ENCODE peak calls at places on chromosomes 1 and 21, in six cellular contexts. L is A549, U is C1 segment of cervical spinal cord, D is lung microvascular endothelial cell, R is RPMI7951, G is iris pigment epithelial cell. F is an unnamed sample.

GRCh38 chr1:60571811-60572210 is 498.2 kb upstream of the C1orf87 start:
- DNase-seq in L (no peak), U (no peak), D (no peak), R (no peak), G (peak; percentile 83), F (no peak)

GRCh38 chr1:8378202-8378601 is 60.3 kb downstream of the SLC45A1 start:
- DNase-seq in L (no peak), U (no peak), D (peak; percentile 27), R (no peak), G (peak; percentile 62), F (no peak)

GRCh38 chr1:151813271-151813977 is 8.2 kb upstream of the LINGO4 start:
- DNase-seq in L (no peak), U (no peak), D (no peak), R (no peak), G (no peak), F (no peak)

GRCh38 chr21:16179732-16180131 is 449.9 kb downstream of the USP25 start:
- DNase-seq in L (no peak), U (no peak), D (no peak), R (no peak), G (peak; percentile 51), F (no peak)

GRCh38 chr1:243213045-243213787 is 41.9 kb downstream of the CEP170 start:
- DNase-seq in L (no peak), U (no peak), D (no peak), R (peak; percentile 46), G (peak; percentile 79), F (no peak)

GRCh38 chr1:185720633-185721272 is 13.4 kb upstream of the HMCN1 start:
- DNase-seq in L (no peak), U (no peak), D (peak; percentile 82), R (peak; percentile 42), G (peak; percentile 57), F (no peak)

GRCh38 chr1:32025515-32025914 is 11.8 kb downstream of the KHDRBS1 start:
- DNase-seq in L (no peak), U (no peak), D (no peak), R (no peak), G (no peak), F (no peak)

GRCh38 chr1:184716158-184716557 is 38.5 kb downstream of the EDEM3 start:
- DNase-seq in L (no peak), U (no peak), D (no peak), R (no peak), G (peak; percentile 37), F (no peak)

GRCh38 chr21:46559291-46559983 is 45.4 kb downstream of the S100B start:
- DNase-seq in L (no peak), U (no peak), D (no peak), R (no peak), G (no peak), F (no peak)

F was measured in glomerular endothelial cell.